ENCODE peak calls at places on chromosome 1, in six cellular contexts. S is IMR-90, U is mesenchymal stem cell, P is H9, J is trophoblast cell, A is mesendoderm. G is an unnamed sample.

GRCh38 chr1:52229494-52229893 is 87.6 kb downstream of the ZFYVE9 start:
- DNase-seq in J (no peak), P (no peak), U (no peak), S (no peak), A (no peak), G (no peak)

GRCh38 chr1:94514095-94514727 is 27.3 kb downstream of the F3 start:
- DNase-seq in A (peak; percentile 69), U (peak; percentile 55), J (peak; percentile 45), P (peak; percentile 36), S (peak; percentile 24), G (peak; percentile 30)

GRCh38 chr1:106620521-106620954 is 435.9 kb upstream of the PRMT6 start:
- DNase-seq in S (no peak), P (no peak), U (no peak), A (no peak), J (no peak), G (no peak)

GRCh38 chr1:12595839-12596821 is 21.9 kb downstream of the DHRS3 start:
- DNase-seq in U (peak; percentile 95), A (peak; percentile 89), J (peak; percentile 95), P (peak; percentile 91), S (peak; percentile 98), G (no peak)

GRCh38 chr1:17475729-17476128 is 36.3 kb upstream of the RCC2 start:
- DNase-seq in A (no peak), S (peak; percentile 66), P (peak; percentile 22), J (peak; percentile 98), U (peak; percentile 8), G (no peak)

GRCh38 chr1:33360367-33360766 is 39.5 kb upstream of the A3GALT2 start:
- DNase-seq in U (no peak), S (no peak), J (peak; percentile 37), P (no peak), A (no peak), G (no peak)

GRCh38 chr1:228163004-228163753 is 2.4 kb upstream of the IBA57 start:
- DNase-seq in S (no peak), P (no peak), J (peak; percentile 35), U (no peak), A (no peak), G (no peak)

GRCh38 chr1:59232209-59232608 is 64.7 kb upstream of the FGGY start:
- DNase-seq in P (no peak), J (no peak), U (no peak), S (peak; percentile 34), A (no peak), G (no peak)

GRCh38 chr1:32898958-32899357 is 2.2 kb downstream of the TMEM54 start:
- DNase-seq in J (no peak), U (no peak), P (no peak), A (no peak), S (no peak), G (no peak)

GRCh38 chr1:153658400-153659174 is at the start of gene SNAPIN:
- DNase-seq in A (peak; percentile 95), S (peak; percentile 80), J (peak; percentile 82), U (peak; percentile 88), P (peak; percentile 93), G (peak; percentile 81)

GRCh38 chr1:32250893-32251716 is at the start of gene LCK:
- DNase-seq in J (no peak), S (no peak), A (no peak), U (no peak), P (peak; percentile 51), G (no peak)

GRCh38 chr1:21651214-21652042 is 17.7 kb downstream of the RAP1GAP start:
- DNase-seq in J (peak; percentile 45), P (peak; percentile 73), U (no peak), A (peak; percentile 67), S (no peak), G (peak; percentile 62)

GRCh38 chr1:98314591-98314990 is 346.9 kb upstream of the SNX7 start:
- DNase-seq in S (no peak), P (no peak), U (no peak), A (no peak), J (no peak), G (no peak)

GRCh38 chr1:24101796-24102580 is 9.9 kb downstream of the MYOM3 start:
- DNase-seq in P (no peak), A (no peak), S (no peak), J (no peak), U (no peak), G (no peak)

GRCh38 chr1:35835398-35835797 is 27.6 kb downstream of the AGO4 start:
- DNase-seq in J (no peak), P (no peak), U (no peak), S (no peak), A (no peak), G (no peak)

GRCh38 chr1:18481921-18482701 is 1.4 kb downstream of the KLHDC7A start:
- DNase-seq in P (no peak), S (no peak), J (no peak), U (no peak), A (no peak), G (no peak)

GRCh38 chr1:232886304-232886703 is 64.1 kb upstream of the NTPCR start:
- DNase-seq in J (no peak), A (no peak), P (no peak), S (no peak), U (no peak), G (no peak)

GRCh38 chr1:11543392-11543791 is 64.4 kb downstream of the DISP3 start:
- DNase-seq in A (no peak), J (no peak), S (no peak), P (no peak), U (no peak), G (no peak)

GRCh38 chr1:111232134-111232533 is 4.6 kb downstream of the CHI3L2 start:
- DNase-seq in J (no peak), S (no peak), A (no peak), P (no peak), U (no peak), G (no peak)

GRCh38 chr1:111234258-111234657 is 6.7 kb downstream of the CHI3L2 start:
- DNase-seq in P (no peak), S (peak; percentile 35), U (no peak), A (no peak), J (peak; percentile 94), G (no peak)

GRCh38 chr1:111236806-111237205 is 9.3 kb downstream of the CHI3L2 start:
- DNase-seq in P (no peak), U (no peak), S (no peak), A (peak; percentile 78), J (peak; percentile 98), G (no peak)

GRCh38 chr1:111236379-111236778 is 8.9 kb downstream of the CHI3L2 start:
- DNase-seq in P (no peak), A (no peak), J (peak; percentile 34), U (no peak), S (no peak), G (no peak)

DNA sequence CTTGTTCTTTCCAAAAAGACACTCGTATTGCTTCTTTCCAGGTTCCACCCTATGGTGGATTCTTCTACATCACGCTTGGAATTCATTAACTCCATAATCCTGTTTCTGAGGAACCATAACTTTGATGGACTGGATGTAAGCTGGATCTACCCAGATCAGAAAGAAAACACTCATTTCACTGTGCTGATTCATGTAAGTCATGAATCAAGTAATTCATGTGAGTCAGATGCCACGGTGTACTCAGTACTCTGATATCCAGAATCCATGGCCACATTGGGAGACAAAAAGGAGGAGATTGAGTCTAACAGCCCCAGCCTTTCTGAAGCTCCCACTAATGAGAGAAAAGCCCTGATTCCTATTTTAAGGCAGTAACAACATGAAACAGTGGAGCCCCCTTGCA is 7.4 kb downstream of the CHI3L2 start:
- DNase-seq in J (peak; percentile 73), U (no peak), A (no peak), S (peak; percentile 70), P (no peak), G (no peak)
- H2BK120ac ChIP-seq in J (peak overlapping the region; percentile 99), U (no peak overlapping the region), A (no peak overlapping the region), S (no peak overlapping the region), P (no peak overlapping the region), G (no peak overlapping the region)

DNA sequence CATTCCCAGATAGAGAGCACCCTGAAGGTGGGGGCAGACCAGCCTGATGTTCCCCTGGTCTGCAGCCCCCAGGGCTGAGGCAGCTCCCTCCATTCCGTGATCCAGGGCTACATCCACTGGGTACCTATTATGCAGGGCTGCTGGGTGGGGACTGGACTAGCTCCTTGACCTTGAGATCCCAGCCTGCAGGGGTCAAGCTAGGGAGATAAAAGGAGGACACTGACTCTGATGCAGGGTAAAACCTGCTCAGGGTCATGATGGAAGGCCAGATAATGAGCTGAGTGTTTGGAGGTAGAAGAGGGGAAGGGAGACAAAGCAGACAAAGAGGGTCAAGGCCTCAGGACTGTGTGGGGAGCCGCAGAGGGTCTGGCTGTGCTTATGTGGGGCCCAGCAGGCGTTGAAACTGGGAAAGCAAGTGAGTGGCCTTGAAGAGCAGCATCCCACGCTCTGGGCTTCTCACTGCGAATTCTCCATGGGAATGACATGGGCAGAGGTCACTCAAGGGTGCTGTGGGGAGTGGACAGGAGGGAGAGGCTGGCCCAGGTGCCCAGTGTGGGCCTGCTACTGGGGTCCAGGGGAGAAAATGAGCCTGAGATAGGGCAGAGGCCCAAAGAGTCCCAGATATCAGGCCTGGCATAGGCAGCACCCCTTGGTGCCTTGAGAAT is 9.7 kb downstream of the FOXO6 start:
- DNase-seq in P (no peak), A (no peak), U (no peak), J (peak; percentile 25), S (no peak), G (no peak)
- H2BK120ac ChIP-seq in P (no peak overlapping the region), A (no peak overlapping the region), U (no peak overlapping the region), J (no peak overlapping the region), S (no peak overlapping the region), G (peak overlapping the region; percentile 34)

DNA sequence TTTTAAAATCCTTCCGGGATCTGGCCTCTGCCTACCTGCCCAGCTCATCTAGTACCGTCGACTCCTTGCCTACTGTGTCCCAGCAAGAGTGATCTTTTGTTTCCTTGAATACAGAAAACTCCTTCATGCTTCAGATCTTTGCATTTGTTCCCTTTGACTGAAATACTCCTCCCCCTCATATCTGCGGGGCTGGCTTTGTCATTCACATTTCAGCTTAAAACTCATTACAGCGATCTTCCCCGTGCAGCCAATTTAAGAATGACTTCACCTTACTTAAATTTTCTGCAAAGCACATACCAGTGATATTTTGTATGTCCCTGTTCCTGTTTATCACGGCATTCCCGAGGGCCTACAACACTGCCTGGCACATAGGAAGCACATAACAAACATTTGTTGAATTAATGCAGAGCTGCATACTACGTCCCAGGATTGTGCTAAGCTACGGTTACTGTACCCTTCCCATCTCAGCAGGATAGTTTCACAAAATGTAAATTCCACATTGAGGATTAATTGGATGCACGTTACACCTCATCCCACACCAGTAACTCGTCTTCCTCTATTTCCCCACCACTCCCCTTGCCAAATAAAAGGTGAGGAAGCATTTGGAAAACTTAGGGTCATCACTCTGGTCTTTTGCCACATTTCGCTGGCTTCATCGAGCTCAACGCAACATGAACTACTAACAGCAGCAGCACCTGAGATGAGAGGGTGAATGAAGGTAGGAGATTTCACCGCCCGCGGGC is 799 bp upstream of the DESI2 start:
- DNase-seq in P (no peak), U (no peak), A (no peak), S (peak; percentile 11), J (peak; percentile 50), G (peak; percentile 8)
- H2BK120ac ChIP-seq in P (no peak overlapping the region), U (no peak overlapping the region), A (no peak overlapping the region), S (peak overlapping the region; percentile 60), J (no peak overlapping the region), G (no peak overlapping the region)

GRCh38 chr1:109237512-109237911 is 11.8 kb upstream of the CELSR2 start:
- DNase-seq in P (no peak), J (no peak), A (no peak), U (no peak), S (no peak), G (no peak)

GRCh38 chr1:109238382-109238781 is 11.0 kb upstream of the CELSR2 start:
- DNase-seq in J (no peak), U (no peak), S (no peak), A (no peak), P (no peak), G (no peak)

GRCh38 chr1:109239047-109239579 is 10.2 kb upstream of the CELSR2 start:
- DNase-seq in J (no peak), U (no peak), A (no peak), S (no peak), P (no peak), G (no peak)

GRCh38 chr1:109231085-109231484 is 17.4 kb downstream of the SARS1 start:
- DNase-seq in A (no peak), P (no peak), J (no peak), S (no peak), U (no peak), G (no peak)

GRCh38 chr1:109235137-109235536 is 14.2 kb upstream of the CELSR2 start:
- DNase-seq in U (no peak), S (no peak), J (no peak), A (no peak), P (no peak), G (no peak)
- H2BK120ac ChIP-seq in U (no peak overlapping the region), S (no peak overlapping the region), J (no peak overlapping the region), A (no peak overlapping the region), P (no peak overlapping the region), G (no peak overlapping the region)